ENCODE peak calls at places on chromosomes 16 and 17, in six cellular contexts. One of them, this sample, is unnamed.

GRCh38 chr16:81136331-81137011 is 40.3 kb upstream of the GCSH start:
- DNase-seq in stimulated activated CD4-positive, alpha-beta T cell treated with anti-CD3 and anti-CD28 coated beads, Interleukin-15, amount 100 ng/mL, for 1 hour: no peak
- DNase-seq in NCI-H187: no peak
- DNase-seq in colonic mucosa: no peak
- DNase-seq in T-helper 1 cell: no peak
- DNase-seq in globus pallidus: peak; percentile 82
- DNase-seq in this sample: no peak

GRCh38 chr17:4999429-5000093 is 1.8 kb downstream of the KIF1C start:
- DNase-seq in stimulated activated CD4-positive, alpha-beta T cell treated with anti-CD3 and anti-CD28 coated beads, Interleukin-15, amount 100 ng/mL, for 1 hour: no peak
- DNase-seq in NCI-H187: no peak
- DNase-seq in colonic mucosa: no peak
- DNase-seq in T-helper 1 cell: no peak
- DNase-seq in globus pallidus: no peak
- DNase-seq in this sample: no peak

GRCh38 chr16:48003226-48003907 is 152.4 kb downstream of the ABCC12 start:
- DNase-seq in stimulated activated CD4-positive, alpha-beta T cell treated with anti-CD3 and anti-CD28 coated beads, Interleukin-15, amount 100 ng/mL, for 1 hour: no peak
- DNase-seq in NCI-H187: no peak
- DNase-seq in colonic mucosa: no peak
- DNase-seq in T-helper 1 cell: no peak
- DNase-seq in globus pallidus: no peak
- DNase-seq in this sample: no peak

GRCh38 chr16:7405166-7405565 is 72.5 kb downstream of the RBFOX1 start:
- DNase-seq in stimulated activated CD4-positive, alpha-beta T cell treated with anti-CD3 and anti-CD28 coated beads, Interleukin-15, amount 100 ng/mL, for 1 hour: no peak
- DNase-seq in NCI-H187: peak; percentile 67
- DNase-seq in colonic mucosa: no peak
- DNase-seq in T-helper 1 cell: no peak
- DNase-seq in globus pallidus: peak; percentile 6
- DNase-seq in this sample: no peak

GRCh38 chr17:75679706-75680201 is 12.6 kb downstream of the SAP30BP start:
- DNase-seq in stimulated activated CD4-positive, alpha-beta T cell treated with anti-CD3 and anti-CD28 coated beads, Interleukin-15, amount 100 ng/mL, for 1 hour: no peak
- DNase-seq in NCI-H187: no peak
- DNase-seq in colonic mucosa: peak; percentile 64
- DNase-seq in T-helper 1 cell: no peak
- DNase-seq in globus pallidus: peak; percentile 62
- DNase-seq in this sample: no peak

GRCh38 chr17:59800530-59800942 is 92.2 kb downstream of the TUBD1 start:
- DNase-seq in stimulated activated CD4-positive, alpha-beta T cell treated with anti-CD3 and anti-CD28 coated beads, Interleukin-15, amount 100 ng/mL, for 1 hour: no peak
- DNase-seq in NCI-H187: no peak
- DNase-seq in colonic mucosa: no peak
- DNase-seq in T-helper 1 cell: no peak
- DNase-seq in globus pallidus: no peak
- DNase-seq in this sample: no peak

GRCh38 chr16:25905810-25906209 is 214.1 kb downstream of the HS3ST4 start:
- DNase-seq in stimulated activated CD4-positive, alpha-beta T cell treated with anti-CD3 and anti-CD28 coated beads, Interleukin-15, amount 100 ng/mL, for 1 hour: no peak
- DNase-seq in NCI-H187: no peak
- DNase-seq in colonic mucosa: no peak
- DNase-seq in T-helper 1 cell: no peak
- DNase-seq in globus pallidus: no peak
- DNase-seq in this sample: no peak

GRCh38 chr16:637081-638018 is 1.2 kb upstream of the METTL26 start:
- DNase-seq in stimulated activated CD4-positive, alpha-beta T cell treated with anti-CD3 and anti-CD28 coated beads, Interleukin-15, amount 100 ng/mL, for 1 hour: peak; percentile 80
- DNase-seq in NCI-H187: peak; percentile 94
- DNase-seq in colonic mucosa: peak; percentile 95
- DNase-seq in T-helper 1 cell: peak; percentile 81
- DNase-seq in globus pallidus: peak; percentile 63
- DNase-seq in this sample: peak; percentile 79

GRCh38 chr17:44187131-44187899 is 543 bp downstream of the TMUB2 start:
- DNase-seq in stimulated activated CD4-positive, alpha-beta T cell treated with anti-CD3 and anti-CD28 coated beads, Interleukin-15, amount 100 ng/mL, for 1 hour: no peak
- DNase-seq in NCI-H187: no peak
- DNase-seq in colonic mucosa: no peak
- DNase-seq in T-helper 1 cell: no peak
- DNase-seq in globus pallidus: peak; percentile 38
- DNase-seq in this sample: no peak

GRCh38 chr17:11889266-11889665 is 108.0 kb downstream of the ZNF18 start:
- DNase-seq in stimulated activated CD4-positive, alpha-beta T cell treated with anti-CD3 and anti-CD28 coated beads, Interleukin-15, amount 100 ng/mL, for 1 hour: no peak
- DNase-seq in NCI-H187: no peak
- DNase-seq in colonic mucosa: no peak
- DNase-seq in T-helper 1 cell: no peak
- DNase-seq in globus pallidus: peak; percentile 19
- DNase-seq in this sample: no peak

GRCh38 chr16:62225675-62226074 is 189.4 kb upstream of the CDH8 start:
- DNase-seq in stimulated activated CD4-positive, alpha-beta T cell treated with anti-CD3 and anti-CD28 coated beads, Interleukin-15, amount 100 ng/mL, for 1 hour: no peak
- DNase-seq in NCI-H187: peak; percentile 45
- DNase-seq in colonic mucosa: peak; percentile 66
- DNase-seq in T-helper 1 cell: no peak
- DNase-seq in globus pallidus: peak; percentile 78
- DNase-seq in this sample: no peak

GRCh38 chr17:29561541-29562517 is 5.0 kb downstream of the ABHD15 start:
- DNase-seq in stimulated activated CD4-positive, alpha-beta T cell treated with anti-CD3 and anti-CD28 coated beads, Interleukin-15, amount 100 ng/mL, for 1 hour: no peak
- DNase-seq in NCI-H187: no peak
- DNase-seq in colonic mucosa: no peak
- DNase-seq in T-helper 1 cell: no peak
- DNase-seq in globus pallidus: no peak
- DNase-seq in this sample: no peak

GRCh38 chr16:51431517-51432241 is 280.6 kb upstream of the SALL1 start:
- DNase-seq in stimulated activated CD4-positive, alpha-beta T cell treated with anti-CD3 and anti-CD28 coated beads, Interleukin-15, amount 100 ng/mL, for 1 hour: no peak
- DNase-seq in NCI-H187: no peak
- DNase-seq in colonic mucosa: no peak
- DNase-seq in T-helper 1 cell: no peak
- DNase-seq in globus pallidus: peak; percentile 76
- DNase-seq in this sample: peak; percentile 87

GRCh38 chr17:4319221-4319620 is 47.3 kb downstream of the UBE2G1 start:
- DNase-seq in stimulated activated CD4-positive, alpha-beta T cell treated with anti-CD3 and anti-CD28 coated beads, Interleukin-15, amount 100 ng/mL, for 1 hour: no peak
- DNase-seq in NCI-H187: no peak
- DNase-seq in colonic mucosa: no peak
- DNase-seq in T-helper 1 cell: no peak
- DNase-seq in globus pallidus: no peak
- DNase-seq in this sample: no peak

GRCh38 chr17:74547736-74548135 is 1.8 kb upstream of the CD300C start:
- DNase-seq in stimulated activated CD4-positive, alpha-beta T cell treated with anti-CD3 and anti-CD28 coated beads, Interleukin-15, amount 100 ng/mL, for 1 hour: no peak
- DNase-seq in NCI-H187: no peak
- DNase-seq in colonic mucosa: no peak
- DNase-seq in T-helper 1 cell: no peak
- DNase-seq in globus pallidus: no peak
- DNase-seq in this sample: no peak

GRCh38 chr17:45019177-45019711 is 32.2 kb downstream of the DCAKD start:
- DNase-seq in stimulated activated CD4-positive, alpha-beta T cell treated with anti-CD3 and anti-CD28 coated beads, Interleukin-15, amount 100 ng/mL, for 1 hour: no peak
- DNase-seq in NCI-H187: peak; percentile 29
- DNase-seq in colonic mucosa: peak; percentile 32
- DNase-seq in T-helper 1 cell: no peak
- DNase-seq in globus pallidus: no peak
- DNase-seq in this sample: peak; percentile 39

GRCh38 chr17:81480140-81480917 is 32.3 kb downstream of the ACTG1 start:
- DNase-seq in stimulated activated CD4-positive, alpha-beta T cell treated with anti-CD3 and anti-CD28 coated beads, Interleukin-15, amount 100 ng/mL, for 1 hour: no peak
- DNase-seq in NCI-H187: no peak
- DNase-seq in colonic mucosa: no peak
- DNase-seq in T-helper 1 cell: no peak
- DNase-seq in globus pallidus: no peak
- DNase-seq in this sample: no peak

GRCh38 chr16:86072328-86073102 is 173.6 kb downstream of the IRF8 start:
- DNase-seq in stimulated activated CD4-positive, alpha-beta T cell treated with anti-CD3 and anti-CD28 coated beads, Interleukin-15, amount 100 ng/mL, for 1 hour: no peak
- DNase-seq in NCI-H187: no peak
- DNase-seq in colonic mucosa: peak; percentile 64
- DNase-seq in T-helper 1 cell: no peak
- DNase-seq in globus pallidus: peak; percentile 47
- DNase-seq in this sample: peak; percentile 47

GRCh38 chr16:79713609-79714309 is 113.2 kb upstream of the MAF start:
- DNase-seq in stimulated activated CD4-positive, alpha-beta T cell treated with anti-CD3 and anti-CD28 coated beads, Interleukin-15, amount 100 ng/mL, for 1 hour: no peak
- DNase-seq in NCI-H187: no peak
- DNase-seq in colonic mucosa: no peak
- DNase-seq in T-helper 1 cell: no peak
- DNase-seq in globus pallidus: no peak
- DNase-seq in this sample: no peak

GRCh38 chr17:15171433-15172047 is 93.6 kb downstream of the PMP22 start:
- DNase-seq in stimulated activated CD4-positive, alpha-beta T cell treated with anti-CD3 and anti-CD28 coated beads, Interleukin-15, amount 100 ng/mL, for 1 hour: no peak
- DNase-seq in NCI-H187: no peak
- DNase-seq in colonic mucosa: peak; percentile 52
- DNase-seq in T-helper 1 cell: no peak
- DNase-seq in globus pallidus: peak; percentile 65
- DNase-seq in this sample: peak; percentile 25

GRCh38 chr16:72689851-72690250 is 358.1 kb downstream of the ZFHX3 start:
- DNase-seq in stimulated activated CD4-positive, alpha-beta T cell treated with anti-CD3 and anti-CD28 coated beads, Interleukin-15, amount 100 ng/mL, for 1 hour: no peak
- DNase-seq in NCI-H187: no peak
- DNase-seq in colonic mucosa: no peak
- DNase-seq in T-helper 1 cell: no peak
- DNase-seq in globus pallidus: no peak
- DNase-seq in this sample: no peak

GRCh38 chr17:57861000-57861736 is 11.3 kb upstream of the MRPS23 start:
- DNase-seq in stimulated activated CD4-positive, alpha-beta T cell treated with anti-CD3 and anti-CD28 coated beads, Interleukin-15, amount 100 ng/mL, for 1 hour: no peak
- DNase-seq in NCI-H187: no peak
- DNase-seq in colonic mucosa: peak; percentile 86
- DNase-seq in T-helper 1 cell: no peak
- DNase-seq in globus pallidus: no peak
- DNase-seq in this sample: no peak